ENCODE peak calls at places on chromosomes 12 and 14, in nine cellular contexts. Y, K, A, R, H, T, L, U and S are unnamed samples.

GRCh38 chr14:51534623-51535022 is 117.1 kb upstream of the FRMD6 start:
- DNase-seq in K (peak; percentile 94), U (no peak), A (no peak), L (no peak), H (no peak), T (no peak), Y (no peak), R (no peak), S (no peak)

GRCh38 chr14:56244138-56244789 is 126.1 kb downstream of the PELI2 start:
- DNase-seq in T (no peak), R (no peak), A (no peak), U (no peak), H (no peak), K (no peak), L (no peak), Y (no peak), S (no peak)

GRCh38 chr14:22614240-22614799 is 16.2 kb downstream of the ABHD4 start:
- DNase-seq in U (no peak), A (no peak), H (no peak), L (no peak), Y (no peak), R (peak; percentile 71), K (peak; percentile 99), T (no peak), S (peak; percentile 85)

GRCh38 chr12:26787125-26787495 is 45.9 kb downstream of the ITPR2 start:
- DNase-seq in R (no peak), L (no peak), U (no peak), Y (no peak), T (no peak), H (no peak), K (peak; percentile 85), A (no peak), S (peak; percentile 29)

GRCh38 chr14:93986972-93987371 is 10.1 kb upstream of the CCDC197 start:
- DNase-seq in R (no peak), K (no peak), U (no peak), A (no peak), H (no peak), T (no peak), Y (no peak), L (no peak), S (no peak)

GRCh38 chr12:116508145-116509121 is 50.7 kb upstream of the MAP1LC3B2 start:
- DNase-seq in Y (peak; percentile 51), H (no peak), K (no peak), A (peak; percentile 56), L (no peak), U (no peak), T (no peak), R (no peak), S (no peak)

GRCh38 chr12:68119724-68120211 is 39.8 kb downstream of the IFNG start:
- DNase-seq in L (no peak), R (no peak), T (no peak), Y (peak; percentile 86), H (no peak), K (no peak), U (no peak), A (no peak), S (no peak)

GRCh38 chr12:61870658-61871559 is 389.3 kb upstream of the USP15 start:
- DNase-seq in Y (peak; percentile 14), L (no peak), H (no peak), A (no peak), U (no peak), K (no peak), R (no peak), T (no peak), S (no peak)

GRCh38 chr14:104802913-104803184 is 1.9 kb downstream of the ZBTB42 start:
- DNase-seq in Y (no peak), A (no peak), L (no peak), U (no peak), R (no peak), H (no peak), K (no peak), T (no peak), S (no peak)

GRCh38 chr14:91300283-91300841 is 55.9 kb upstream of the GPR68 start:
- DNase-seq in H (no peak), U (no peak), T (no peak), K (no peak), L (no peak), R (no peak), A (no peak), Y (no peak), S (no peak)